ENCODE peak calls at places on chromosome 10, in six cellular contexts. Z is K562, I is psoas muscle, C is AG09309, U is heart right ventricle, E is A549. L is an unnamed sample.

GRCh38 chr10:72812798-72813430 is 80.6 kb upstream of the OIT3 start:
- DNase-seq in U (no peak), Z (no peak), E (no peak), I (no peak), C (peak; percentile 52), L (peak; percentile 88)

GRCh38 chr10:1377756-1378397 is 321.7 kb downstream of the WDR37 start:
- DNase-seq in C (no peak), Z (no peak), I (no peak), E (no peak), U (no peak), L (no peak)

GRCh38 chr10:48224979-48225560 is 49.4 kb downstream of the FRMPD2 start:
- DNase-seq in Z (no peak), E (no peak), U (no peak), C (no peak), I (no peak), L (no peak)

GRCh38 chr10:100148353-100149211 is 37.2 kb downstream of the ERLIN1 start:
- DNase-seq in Z (no peak), C (peak; percentile 3), U (no peak), I (no peak), E (peak; percentile 37), L (peak; percentile 13)

GRCh38 chr10:55058800-55059199 is 257.8 kb upstream of the PCDH15 start:
- DNase-seq in I (no peak), Z (no peak), C (no peak), E (no peak), U (no peak), L (no peak)

GRCh38 chr10:123496336-123496735 is 169.8 kb upstream of the GPR26 start:
- DNase-seq in U (no peak), I (no peak), C (no peak), Z (no peak), E (no peak), L (no peak)

GRCh38 chr10:27369832-27370231 is 129.2 kb upstream of the ACBD5 start:
- DNase-seq in E (peak; percentile 12), Z (no peak), I (no peak), U (no peak), C (no peak), L (no peak)

GRCh38 chr10:74096777-74097176 is 53.9 kb downstream of the AP3M1 start:
- DNase-seq in I (no peak), Z (no peak), U (no peak), E (no peak), C (no peak), L (no peak)

GRCh38 chr10:28939352-28940157 is 262.2 kb downstream of the BAMBI start:
- DNase-seq in C (peak; percentile 34), I (peak; percentile 69), E (peak; percentile 100), U (peak; percentile 37), Z (peak; percentile 40), L (peak; percentile 35)

GRCh38 chr10:111344804-111345203 is 268.0 kb downstream of the ADRA2A start:
- DNase-seq in U (no peak), C (no peak), E (peak; percentile 12), Z (no peak), I (no peak), L (no peak)

GRCh38 chr10:74150151-74151056 is at the start of gene AP3M1:
- DNase-seq in C (no peak), Z (peak; percentile 86), I (peak; percentile 93), E (no peak), U (peak; percentile 88), L (no peak)

GRCh38 chr10:125152646-125153368 is 7.6 kb downstream of the CTBP2 start:
- DNase-seq in Z (no peak), C (no peak), I (peak; percentile 84), U (peak; percentile 65), E (no peak), L (no peak)
- H3K4me3 ChIP-seq in Z (no peak overlapping the region), C (no peak overlapping the region), I (peak overlapping the region; percentile 31), U (no peak overlapping the region), E (no peak overlapping the region), L (no peak overlapping the region)

DNA sequence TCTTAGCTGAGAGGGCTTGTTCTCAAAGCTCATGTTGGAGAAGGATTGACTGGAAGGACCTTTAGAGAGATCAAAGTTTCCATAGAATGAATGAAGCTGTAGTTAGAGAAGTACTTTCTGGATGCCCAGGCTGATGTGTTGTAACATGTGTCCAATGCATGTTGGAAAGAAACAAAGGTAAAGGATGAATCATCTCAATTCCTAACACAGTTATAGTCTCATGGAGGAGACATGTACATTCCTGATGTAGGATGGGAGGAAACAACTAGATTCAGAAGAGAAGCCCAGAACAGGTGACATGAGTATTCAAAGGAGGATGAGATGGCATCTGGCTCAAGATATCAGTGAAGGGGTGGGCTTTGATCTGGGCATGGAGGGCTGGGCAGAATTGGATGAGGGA is 152.7 kb downstream of the SH2D4B start:
- DNase-seq in I (no peak), C (no peak), U (no peak), Z (no peak), E (no peak), L (no peak)
- H3K4me3 ChIP-seq in I (no peak overlapping the region), C (no peak overlapping the region), U (no peak overlapping the region), Z (no peak overlapping the region), E (no peak overlapping the region), L (no peak overlapping the region)

DNA sequence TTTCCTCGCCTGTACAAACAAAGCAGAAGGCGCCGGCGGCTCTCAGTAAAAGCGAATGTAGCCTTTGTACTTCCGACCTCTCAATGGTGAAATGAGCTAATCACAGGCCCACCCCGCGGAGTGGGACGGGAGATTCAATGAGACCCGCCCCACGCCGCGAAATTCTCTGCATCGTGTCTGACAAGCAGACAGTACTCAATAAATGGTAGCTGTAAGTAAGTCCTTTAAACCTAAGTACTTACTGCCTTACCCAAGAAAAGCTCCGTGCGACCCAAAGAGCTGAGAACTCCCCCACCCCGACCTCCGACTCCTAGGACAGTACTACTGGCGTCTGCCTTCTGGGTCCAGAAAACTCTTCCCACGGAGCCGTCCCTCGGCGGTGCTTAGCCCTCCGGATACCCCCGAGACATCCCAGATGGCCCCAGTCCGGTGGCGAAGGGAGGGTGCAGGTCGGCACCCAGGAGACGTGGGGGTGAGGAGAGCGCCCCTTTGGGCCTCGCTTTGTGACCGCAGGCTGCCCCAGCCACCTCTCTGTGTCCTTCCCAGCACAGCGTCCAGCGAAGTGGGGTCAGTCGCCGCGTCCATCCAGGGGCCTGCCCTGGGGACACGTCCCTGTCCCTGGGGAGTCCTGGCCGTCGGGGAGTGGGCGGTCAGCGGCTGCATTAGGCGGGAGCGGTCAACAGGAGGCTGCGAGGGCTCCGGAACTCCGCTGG is 985 bp upstream of the CXCL12 start:
- DNase-seq in C (no peak), I (no peak), Z (no peak), E (no peak), U (peak; percentile 21), L (no peak)
- H3K4me3 ChIP-seq in C (no peak overlapping the region), I (peak overlapping the region; percentile 74), Z (no peak overlapping the region), E (no peak overlapping the region), U (peak overlapping the region; percentile 94), L (no peak overlapping the region)

DNA sequence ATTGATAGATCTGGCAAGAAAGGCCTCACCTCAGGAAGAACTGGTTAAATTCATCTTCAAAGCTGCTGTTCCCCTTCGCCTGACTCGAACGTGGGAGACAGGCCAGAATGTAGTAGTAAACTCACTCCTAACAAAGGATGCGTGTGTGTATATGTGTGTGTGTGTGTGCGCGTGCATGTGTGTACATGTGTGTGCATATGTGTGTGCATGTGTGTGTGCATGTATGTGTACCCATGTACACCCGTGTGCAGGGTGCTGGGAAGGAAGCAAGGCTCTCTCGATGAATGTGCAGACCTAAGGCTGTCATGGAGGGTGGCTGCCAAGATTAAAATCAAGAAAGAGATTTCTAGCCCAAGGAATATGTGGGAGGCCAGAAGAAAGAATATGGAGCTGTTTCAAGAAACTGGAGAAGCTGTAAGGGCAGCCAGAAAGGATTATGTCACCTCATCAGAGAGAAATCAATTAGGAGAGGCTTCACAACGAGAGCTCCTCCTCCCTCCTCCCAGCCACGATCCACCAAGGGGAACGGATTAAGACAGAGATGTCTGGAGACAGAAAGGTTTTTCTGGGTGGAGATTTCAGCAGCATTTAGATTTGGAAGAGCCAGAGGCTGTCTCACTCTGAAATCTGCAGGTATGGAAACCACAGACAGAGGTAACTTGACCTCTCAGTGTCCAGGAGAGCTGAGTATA is 34.0 kb upstream of the LBX1 start:
- DNase-seq in Z (no peak), U (no peak), I (no peak), C (no peak), E (no peak), L (no peak)
- H3K4me3 ChIP-seq in Z (no peak overlapping the region), U (no peak overlapping the region), I (no peak overlapping the region), C (no peak overlapping the region), E (no peak overlapping the region), L (no peak overlapping the region)

L was measured in skeletal muscle cell.